ENCODE peak calls at places on chromosomes 2 and 18, in six cellular contexts. P, G, A, O, S and R are unnamed samples. For H3K36me3, the result is how much of the 10 kb centered on the place peaks cover.

GRCh38 chr2:9712263-9712662 is 81.5 kb upstream of the YWHAQ start:
- DNase-seq in O (no peak), G (peak), P (no peak), S (no peak), A (no peak), R (no peak)

GRCh38 chr2:1816414-1816911 is 72.1 kb upstream of the PXDN start:
- DNase-seq in A (no peak), P (peak), O (no peak), G (no peak), S (no peak), R (no peak)

GRCh38 chr2:166384774-166385173 is 9.0 kb upstream of the SCN9A start:
- DNase-seq in O (no peak), S (no peak), P (peak), G (no peak), A (no peak), R (no peak)

GRCh38 chr2:26562811-26563645 is 78.1 kb downstream of the CIB4 start:
- DNase-seq in G (no peak), P (no peak), S (peak), A (peak), O (peak), R (no peak)

GRCh38 chr2:120238728-120239487 is 13.7 kb upstream of the RALB start:
- DNase-seq in P (peak), A (peak), S (peak), G (no peak), O (peak), R (no peak)

GRCh38 chr2:54613794-54614257 is 109.6 kb upstream of the EML6 start:
- DNase-seq in P (peak), O (no peak), G (no peak), S (no peak), A (no peak), R (no peak)

GRCh38 chr18:26543368-26543767 is 5.0 kb downstream of the KCTD1 start:
- DNase-seq in G (no peak), A (no peak), S (no peak), O (no peak), P (no peak), R (no peak)

GRCh38 chr2:73703675-73704074 is 33.5 kb downstream of the TPRKB start:
- DNase-seq in G (no peak), S (no peak), O (no peak), P (no peak), A (no peak), R (no peak)

GRCh38 chr2:69253033-69253535 is 133.9 kb downstream of the GFPT1 start:
- DNase-seq in P (peak), G (no peak), S (no peak), O (no peak), A (no peak), R (no peak)

GRCh38 chr2:43305537-43305936 is 79.1 kb upstream of the ZFP36L2 start:
- DNase-seq in A (no peak), O (no peak), G (no peak), S (no peak), P (no peak), R (peak)

GRCh38 chr2:149994057-149994728 is 406.6 kb upstream of the MMADHC start:
- DNase-seq in A (peak), S (no peak), G (no peak), O (no peak), P (peak), R (peak)

GRCh38 chr2:41933035-41933429 is 114.8 kb upstream of the PKDCC start:
- DNase-seq in S (no peak), P (no peak), O (no peak), A (no peak), G (no peak), R (no peak)

GRCh38 chr2:37614061-37614802 is 57.2 kb downstream of the CDC42EP3 start:
- DNase-seq in P (peak), O (no peak), S (no peak), G (no peak), A (no peak), R (no peak)

GRCh38 chr18:69900941-69901340 is 46.7 kb downstream of the CD226 start:
- DNase-seq in G (no peak), O (no peak), A (no peak), P (no peak), S (no peak), R (no peak)
- TF ChIP-seq CTCF in G (no peak), O (no peak), A (no peak), P (no peak), S (no peak), R (no peak)

GRCh38 chr2:95077521-95077807 is 44.1 kb downstream of the MRPS5 start:
- DNase-seq in S (no peak), P (no peak), O (no peak), G (no peak), A (no peak), R (no peak)
- H3K4me3 ChIP-seq in S (no peak), P (no peak), O (no peak), G (no peak), A (no peak), R (no peak)

DNA sequence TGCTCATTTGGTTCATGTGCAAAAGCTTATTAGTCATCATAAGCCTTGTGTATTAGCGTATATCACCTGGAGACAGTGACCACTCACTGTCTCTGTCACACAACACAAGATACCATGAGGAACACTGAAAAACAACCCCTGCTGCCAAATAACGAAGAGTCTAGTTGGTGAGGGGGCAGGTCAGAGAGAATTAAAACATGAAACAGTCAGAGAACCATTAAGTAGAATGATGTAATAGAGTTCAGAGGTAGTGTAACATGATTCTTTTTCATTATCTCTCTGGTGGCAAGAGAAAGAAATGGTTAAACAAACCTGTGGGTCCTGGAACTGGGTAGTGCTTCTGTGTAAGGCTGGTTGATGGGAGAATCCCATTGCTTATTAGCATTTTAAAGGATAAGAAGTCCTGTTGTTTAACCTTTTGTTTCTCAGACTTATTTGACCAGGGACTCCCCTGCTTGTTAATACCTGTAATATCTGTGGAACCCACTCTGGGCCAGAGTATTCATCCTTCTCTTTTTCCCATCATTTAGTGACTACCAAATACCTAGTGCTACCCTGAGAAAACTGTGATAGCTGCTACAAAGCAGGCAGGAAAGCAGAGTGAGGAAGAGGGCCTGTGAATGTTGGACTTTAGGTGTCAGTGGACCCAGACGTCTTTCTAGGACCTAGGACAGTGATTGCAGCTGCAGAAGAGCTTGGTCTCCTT is 38.1 kb downstream of the PTRHD1 start:
- DNase-seq in O (no peak), A (no peak), G (no peak), P (peak), S (no peak), R (no peak)
- H3K36me3 ChIP-seq in O (under half), A (half or more), G (under half), P (under half), S (under half), R (under half)

GRCh38 chr2:236549165-236549564 is 20.5 kb upstream of the ACKR3 start:
- DNase-seq in A (no peak), S (no peak), G (no peak), O (no peak), P (no peak), R (no peak)
- TF ChIP-seq CTCF in A (no peak), S (no peak), G (no peak), O (no peak), P (no peak), R (no peak)